ENCODE peak calls at places on chromosomes 13 and 19, in nine cellular contexts. F, A, B, Y, Q, C, J, K and U are unnamed samples.

GRCh38 chr19:48676887-48677286 is 4.1 kb upstream of the NTN5 start:
- DNase-seq in Y (no peak), C (no peak), Q (no peak), F (no peak), B (no peak), J (no peak), A (no peak), K (no peak), U (no peak)

GRCh38 chr19:16203256-16204004 is 5.7 kb downstream of the AP1M1 start:
- DNase-seq in F (no peak), Y (no peak), Q (no peak), A (no peak), J (no peak), B (no peak), K (no peak), C (no peak), U (no peak)

GRCh38 chr19:56341948-56342347 is 27.3 kb upstream of the ZSCAN5A start:
- DNase-seq in A (no peak), J (no peak), C (no peak), B (no peak), Y (no peak), F (no peak), K (no peak), Q (no peak), U (no peak)

GRCh38 chr13:102773441-102774209 is at the start of gene TEX30:
- DNase-seq in Q (peak; percentile 62), B (peak; percentile 87), C (peak; percentile 76), A (peak; percentile 92), F (peak; percentile 83), Y (peak; percentile 84), K (peak; percentile 87), J (peak; percentile 91), U (peak; percentile 93)

GRCh38 chr13:64130600-64130999 is 2715.0 kb upstream of the PCDH20 start:
- DNase-seq in B (no peak), J (peak; percentile 1), C (no peak), A (no peak), Q (no peak), F (no peak), Y (no peak), K (no peak), U (no peak)

GRCh38 chr19:898663-899062 is 5.4 kb downstream of the RNU6-9 start:
- DNase-seq in A (peak; percentile 71), Q (no peak), Y (peak; percentile 57), K (no peak), J (no peak), C (no peak), F (no peak), B (no peak), U (peak; percentile 80)

GRCh38 chr19:53868892-53869804 is 1.5 kb downstream of the MYADM start:
- DNase-seq in B (peak; percentile 88), Y (peak; percentile 93), C (peak; percentile 74), K (peak; percentile 87), A (peak; percentile 92), Q (peak; percentile 81), J (peak; percentile 98), F (peak; percentile 96), U (peak; percentile 22)

GRCh38 chr13:73327579-73327978 is 268.8 kb downstream of the KLF5 start:
- DNase-seq in Q (no peak), K (no peak), J (no peak), C (no peak), Y (no peak), F (no peak), A (no peak), B (no peak), U (no peak)

GRCh38 chr19:6412111-6412999 is 12.3 kb downstream of the KHSRP start:
- DNase-seq in A (peak; percentile 60), J (peak; percentile 27), K (no peak), F (no peak), Q (no peak), Y (peak; percentile 71), C (peak; percentile 47), B (peak; percentile 51), U (peak; percentile 58)

GRCh38 chr13:73287871-73288270 is 229.1 kb downstream of the KLF5 start:
- DNase-seq in Q (no peak), Y (no peak), B (no peak), A (no peak), F (no peak), K (no peak), J (no peak), C (no peak), U (no peak)

GRCh38 chr13:58994778-58995177 is 1169.0 kb downstream of the DIAPH3 start:
- DNase-seq in Q (no peak), K (no peak), B (no peak), Y (no peak), J (no peak), F (no peak), C (no peak), A (no peak), U (no peak)

GRCh38 chr13:98892077-98892476 is 85.8 kb downstream of the DOCK9 start:
- DNase-seq in J (no peak), Y (no peak), A (no peak), B (peak; percentile 37), K (no peak), F (no peak), Q (no peak), C (no peak), U (no peak)

GRCh38 chr19:33547676-33548075 is 26.1 kb upstream of the PEPD start:
- DNase-seq in A (no peak), C (no peak), J (no peak), B (no peak), Y (no peak), F (no peak), Q (no peak), K (no peak), U (no peak)

GRCh38 chr13:110042253-110042652 is 255.9 kb upstream of the IRS2 start:
- DNase-seq in Q (no peak), B (no peak), F (no peak), Y (no peak), A (no peak), C (no peak), J (no peak), K (no peak), U (no peak)

GRCh38 chr19:42024622-42025111 is 30.6 kb upstream of the ATP1A3 start:
- DNase-seq in A (no peak), J (peak; percentile 72), Q (peak; percentile 25), K (no peak), F (no peak), Y (no peak), C (no peak), B (no peak), U (no peak)

GRCh38 chr13:98481511-98481951 is 95.4 kb downstream of the STK24 start:
- DNase-seq in B (no peak), Y (no peak), C (no peak), F (no peak), J (no peak), K (no peak), Q (no peak), A (no peak), U (no peak)

GRCh38 chr19:31841755-31842154 is 492.5 kb upstream of the TSHZ3 start:
- DNase-seq in B (no peak), A (no peak), C (no peak), K (no peak), Y (no peak), J (no peak), F (no peak), Q (no peak), U (no peak)

GRCh38 chr13:100254002-100254401 is 165.1 kb downstream of the PCCA start:
- DNase-seq in F (no peak), Y (peak; percentile 3), C (no peak), B (no peak), K (no peak), Q (no peak), A (no peak), J (no peak), U (no peak)